ENCODE peak calls at places on chromosomes 2 and 18, in ten cellular contexts. S is transverse colon, X is NAMALWA, P is aorta, R is K562, G is islet precursor cell, Q is pons, B is NB4, C is T-helper 1 cell, E is Peyer's patch. V is an unnamed sample.

GRCh38 chr2:157192445-157193423 is 64.8 kb upstream of the GALNT5 start:
- DNase-seq in S (no peak), X (no peak), P (no peak), R (no peak), G (no peak), Q (no peak), B (no peak), C (no peak), E (no peak), V (no peak)

GRCh38 chr2:33877348-33878016 is 278.4 kb upstream of the FAM98A start:
- DNase-seq in S (no peak), X (no peak), P (no peak), R (no peak), G (no peak), Q (no peak), B (no peak), C (no peak), E (no peak), V (no peak)

GRCh38 chr2:65056990-65057375 is 767 bp downstream of the CEP68 start:
- DNase-seq in S (no peak), X (peak; percentile 37), P (no peak), R (no peak), G (no peak), Q (peak; percentile 36), B (no peak), C (no peak), E (no peak), V (no peak)

GRCh38 chr18:76491801-76492668 is 3.0 kb downstream of the ZNF516 start:
- DNase-seq in S (peak; percentile 53), X (peak; percentile 59), P (peak; percentile 82), R (no peak), G (peak; percentile 70), Q (no peak), B (peak; percentile 65), C (no peak), E (peak; percentile 73), V (peak; percentile 10)

GRCh38 chr2:10880586-10881321 is 31.0 kb upstream of the KCNF1 start:
- DNase-seq in S (no peak), X (no peak), P (no peak), R (no peak), G (peak; percentile 38), Q (no peak), B (no peak), C (no peak), E (no peak), V (no peak)

GRCh38 chr2:128303095-128303791 is 15.4 kb downstream of the HS6ST1 start:
- DNase-seq in S (no peak), X (no peak), P (peak; percentile 61), R (no peak), G (no peak), Q (no peak), B (no peak), C (no peak), E (no peak), V (no peak)

GRCh38 chr2:101150306-101151140 is 659 bp downstream of the TBC1D8 start:
- DNase-seq in S (peak; percentile 45), X (no peak), P (peak; percentile 81), R (peak; percentile 48), G (peak; percentile 63), Q (no peak), B (peak; percentile 58), C (no peak), E (peak; percentile 72), V (no peak)

GRCh38 chr2:85237849-85238570 is 89.8 kb downstream of the TGOLN2 start:
- DNase-seq in S (no peak), X (no peak), P (no peak), R (no peak), G (peak; percentile 80), Q (no peak), B (no peak), C (no peak), E (no peak), V (no peak)

GRCh38 chr2:164976301-164976700 is 21.0 kb upstream of the SLC38A11 start:
- DNase-seq in S (no peak), X (no peak), P (no peak), R (no peak), G (no peak), Q (no peak), B (no peak), C (no peak), E (no peak), V (no peak)

GRCh38 chr18:3875376-3875775 is 425.4 kb downstream of the TGIF1 start:
- DNase-seq in S (no peak), X (no peak), P (no peak), R (no peak), G (no peak), Q (no peak), B (no peak), C (no peak), E (no peak), V (no peak)

GRCh38 chr2:63738019-63738418 is 103.7 kb upstream of the UGP2 start:
- DNase-seq in S (no peak), X (no peak), P (no peak), R (no peak), G (no peak), Q (no peak), B (no peak), C (no peak), E (no peak), V (peak; percentile 56)

GRCh38 chr18:23237524-23238151 is 102.4 kb downstream of the CABLES1 start:
- DNase-seq in S (peak; percentile 61), X (peak; percentile 86), P (peak; percentile 87), R (no peak), G (peak; percentile 82), Q (no peak), B (no peak), C (no peak), E (peak; percentile 72), V (no peak)

GRCh38 chr2:192087398-192087958 is 107.3 kb downstream of the TMEFF2 start:
- DNase-seq in S (no peak), X (no peak), P (no peak), R (no peak), G (no peak), Q (no peak), B (no peak), C (no peak), E (no peak), V (no peak)

GRCh38 chr2:120262761-120263428 is 10.2 kb downstream of the RALB start:
- DNase-seq in S (no peak), X (no peak), P (no peak), R (peak; percentile 38), G (peak; percentile 74), Q (no peak), B (peak; percentile 80), C (no peak), E (no peak), V (peak; percentile 24)

GRCh38 chr2:27041708-27042107 is 8.9 kb downstream of the TMEM214 start:
- DNase-seq in S (no peak), X (no peak), P (no peak), R (no peak), G (no peak), Q (no peak), B (no peak), C (no peak), E (no peak), V (no peak)

GRCh38 chr2:26576565-26577441 is 64.4 kb downstream of the CIB4 start:
- DNase-seq in S (no peak), X (no peak), P (peak; percentile 60), R (no peak), G (no peak), Q (no peak), B (no peak), C (no peak), E (peak; percentile 18), V (no peak)

GRCh38 chr2:108924444-108925251 is 64.4 kb downstream of the EDAR start:
- DNase-seq in S (no peak), X (no peak), P (peak; percentile 65), R (no peak), G (peak; percentile 40), Q (no peak), B (no peak), C (no peak), E (peak; percentile 34), V (no peak)

GRCh38 chr2:234458466-234458865 is 38.4 kb downstream of the ARL4C start:
- DNase-seq in S (no peak), X (no peak), P (no peak), R (no peak), G (no peak), Q (no peak), B (no peak), C (no peak), E (no peak), V (no peak)

GRCh38 chr2:161952722-161953322 is 121.2 kb downstream of the DPP4 start:
- DNase-seq in S (no peak), X (no peak), P (no peak), R (no peak), G (no peak), Q (no peak), B (no peak), C (no peak), E (no peak), V (no peak)

GRCh38 chr2:11344342-11344955 is at the start of gene ROCK2:
- DNase-seq in S (peak; percentile 90), X (peak; percentile 65), P (peak; percentile 95), R (peak; percentile 90), G (peak; percentile 96), Q (peak; percentile 61), B (peak; percentile 92), C (peak; percentile 52), E (peak; percentile 92), V (peak; percentile 78)

GRCh38 chr2:42903821-42904575 is 111.6 kb upstream of the HAAO start:
- DNase-seq in S (no peak), X (peak; percentile 15), P (no peak), R (no peak), G (peak; percentile 59), Q (no peak), B (no peak), C (no peak), E (no peak), V (no peak)

GRCh38 chr2:58930541-58930940 is 689.4 kb upstream of the FANCL start:
- DNase-seq in S (no peak), X (no peak), P (no peak), R (no peak), G (no peak), Q (peak; percentile 14), B (no peak), C (no peak), E (no peak), V (no peak)

GRCh38 chr2:118774458-118775133 is 72.9 kb downstream of the EN1 start:
- DNase-seq in S (peak; percentile 29), X (no peak), P (peak; percentile 84), R (peak; percentile 80), G (peak; percentile 78), Q (no peak), B (no peak), C (no peak), E (peak; percentile 56), V (no peak)

GRCh38 chr2:7392076-7392787 is 475.0 kb downstream of the RNF144A start:
- DNase-seq in S (no peak), X (no peak), P (no peak), R (no peak), G (peak; percentile 62), Q (no peak), B (no peak), C (no peak), E (no peak), V (peak; percentile 15)

GRCh38 chr2:40394030-40394429 is 57.9 kb downstream of the SLC8A1 start:
- DNase-seq in S (no peak), X (no peak), P (no peak), R (no peak), G (no peak), Q (no peak), B (peak; percentile 60), C (no peak), E (no peak), V (no peak)

GRCh38 chr2:26591619-26592505 is 49.3 kb downstream of the CIB4 start:
- DNase-seq in S (no peak), X (no peak), P (peak; percentile 59), R (no peak), G (peak; percentile 40), Q (no peak), B (no peak), C (no peak), E (peak; percentile 15), V (no peak)

GRCh38 chr18:73040247-73040646 is 172.5 kb upstream of the NETO1 start:
- DNase-seq in S (no peak), X (no peak), P (no peak), R (no peak), G (no peak), Q (no peak), B (no peak), C (no peak), E (no peak), V (no peak)

GRCh38 chr2:238462782-238463396 is 36.2 kb downstream of the ASB1 start:
- DNase-seq in S (no peak), X (peak; percentile 74), P (no peak), R (peak; percentile 41), G (no peak), Q (no peak), B (peak; percentile 74), C (no peak), E (no peak), V (peak; percentile 37)

V was measured in NCI-H226.